ENCODE peak calls at places on chromosomes 13 and 19, in five cellular contexts. S, R, J, K and H are unnamed samples.

GRCh38 chr13:47287291-47287751 is 390.5 kb upstream of the HTR2A start:
- DNase-seq in S (no peak), R (no peak), J (no peak), K (no peak), H (no peak)

GRCh38 chr13:112850273-112850672 is 118.7 kb upstream of the MCF2L start:
- DNase-seq in S (peak; percentile 38), R (no peak), J (no peak), K (no peak), H (no peak)

GRCh38 chr13:99314640-99315176 is 7.5 kb upstream of the GPR183 start:
- DNase-seq in S (no peak), R (no peak), J (no peak), K (no peak), H (no peak)

GRCh38 chr13:39527301-39527700 is 75.7 kb downstream of the LHFPL6 start:
- DNase-seq in S (no peak), R (no peak), J (no peak), K (no peak), H (no peak)

GRCh38 chr13:38264363-38265134 is 85.1 kb upstream of the UFM1 start:
- DNase-seq in S (no peak), R (no peak), J (no peak), K (no peak), H (no peak)

GRCh38 chr19:13953021-13953531 is 767 bp downstream of the DCAF15 start:
- DNase-seq in S (no peak), R (no peak), J (no peak), K (peak; percentile 74), H (no peak)

GRCh38 chr13:111850976-111851375 is 216.0 kb upstream of the SOX1 start:
- DNase-seq in S (no peak), R (no peak), J (no peak), K (no peak), H (no peak)

GRCh38 chr13:106917024-106917491 is 349.1 kb upstream of the ARGLU1 start:
- DNase-seq in S (no peak), R (no peak), J (no peak), K (no peak), H (no peak)

GRCh38 chr13:100881291-100881864 is 206.8 kb upstream of the TMTC4 start:
- DNase-seq in S (no peak), R (no peak), J (no peak), K (no peak), H (no peak)

GRCh38 chr13:27381601-27382000 is 42.8 kb upstream of the GTF3A start:
- DNase-seq in S (no peak), R (no peak), J (no peak), K (no peak), H (no peak)

GRCh38 chr13:27744861-27745260 is 47.4 kb upstream of the GSX1 start:
- DNase-seq in S (no peak), R (no peak), J (no peak), K (no peak), H (no peak)

GRCh38 chr13:104357174-104357573 is 1291.0 kb upstream of the SLC10A2 start:
- DNase-seq in S (no peak), R (no peak), J (no peak), K (no peak), H (no peak)

GRCh38 chr13:84358601-84359000 is 476.3 kb upstream of the SLITRK1 start:
- DNase-seq in S (no peak), R (no peak), J (no peak), K (no peak), H (no peak)

GRCh38 chr13:30737511-30738342 is 2.4 kb downstream of the ALOX5AP start:
- DNase-seq in S (peak; percentile 61), R (no peak), J (no peak), K (no peak), H (no peak)

GRCh38 chr19:37990362-37990761 is 83.4 kb downstream of the SIPA1L3 start:
- DNase-seq in S (no peak), R (no peak), J (peak; percentile 65), K (no peak), H (no peak)

GRCh38 chr13:97982286-97982685 is 28.8 kb downstream of the IPO5 start:
- DNase-seq in S (no peak), R (no peak), J (no peak), K (no peak), H (no peak)

GRCh38 chr13:30466358-30466714 is 600 bp upstream of the HMGB1 start:
- DNase-seq in S (no peak), R (no peak), J (no peak), K (no peak), H (no peak)

GRCh38 chr19:53958168-53958571 is 4.6 kb upstream of the CACNG8 start:
- DNase-seq in S (no peak), R (no peak), J (no peak), K (no peak), H (no peak)

GRCh38 chr19:7743425-7743841 is 3.9 kb downstream of the CD209 start:
- DNase-seq in S (no peak), R (peak; percentile 53), J (no peak), K (no peak), H (no peak)

GRCh38 chr19:41265376-41266153 is 1.4 kb downstream of the HNRNPUL1 start:
- DNase-seq in S (no peak), R (no peak), J (peak; percentile 55), K (peak; percentile 33), H (no peak)

GRCh38 chr13:29524176-29524575 is 71.3 kb downstream of the SLC7A1 start:
- DNase-seq in S (no peak), R (no peak), J (no peak), K (no peak), H (peak; percentile 34)

GRCh38 chr19:29193116-29193515 is 19.8 kb downstream of the UQCRFS1 start:
- DNase-seq in S (no peak), R (no peak), J (no peak), K (no peak), H (no peak)

GRCh38 chr19:50325310-50326100 is 3.7 kb downstream of the KCNC3 start:
- DNase-seq in S (no peak), R (no peak), J (no peak), K (peak; percentile 76), H (no peak)

GRCh38 chr19:54517483-54517882 is 14.9 kb downstream of the LAIR2 start:
- DNase-seq in S (no peak), R (no peak), J (peak; percentile 63), K (peak; percentile 58), H (peak; percentile 42)

GRCh38 chr13:28623782-28624706 is 34.9 kb upstream of the POMP start:
- DNase-seq in S (no peak), R (no peak), J (no peak), K (no peak), H (no peak)

GRCh38 chr19:52492201-52492960 is 35.1 kb upstream of the ZNF808 start:
- DNase-seq in S (no peak), R (no peak), J (no peak), K (peak; percentile 72), H (no peak)

GRCh38 chr19:50328257-50329145 is 676 bp downstream of the KCNC3 start:
- DNase-seq in S (no peak), R (no peak), J (no peak), K (no peak), H (no peak)

GRCh38 chr13:112522578-112522977 is 65.4 kb downstream of the TUBGCP3 start:
- DNase-seq in S (no peak), R (no peak), J (no peak), K (no peak), H (no peak)

GRCh38 chr13:28650284-28650683 is 8.6 kb upstream of the POMP start:
- DNase-seq in S (no peak), R (no peak), J (no peak), K (no peak), H (no peak)

GRCh38 chr13:113411216-113412023 is 41.9 kb downstream of the ADPRHL1 start:
- DNase-seq in S (no peak), R (no peak), J (no peak), K (no peak), H (no peak)

DNA sequence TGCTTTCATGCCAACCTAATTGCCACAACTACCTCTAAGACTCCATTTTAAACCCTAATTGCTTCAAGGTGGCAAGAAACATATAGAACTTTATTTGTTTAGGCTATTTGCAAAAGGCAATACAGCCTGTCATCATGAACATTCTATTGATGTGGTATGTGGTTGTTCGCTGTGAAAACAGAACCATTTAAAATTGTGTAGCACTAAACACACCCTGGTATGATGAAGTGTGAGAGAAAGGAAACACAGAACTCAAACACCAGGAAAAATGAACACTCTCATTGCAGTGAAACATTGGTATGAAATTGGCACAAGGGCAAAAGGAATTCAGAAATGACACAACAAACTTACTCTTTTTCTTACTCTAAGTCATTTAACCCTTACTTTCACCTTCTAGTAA is 530.9 kb downstream of the IRS2 start:
- DNase-seq in S (no peak), R (no peak), J (no peak), K (no peak), H (no peak)
- H3K27ac ChIP-seq in S (no peak overlapping the region), R (no peak overlapping the region), J (peak overlapping the region; percentile 41), K (no peak overlapping the region), H (no peak overlapping the region)

GRCh38 chr19:40241809-40242384 is 15.4 kb upstream of the CCNP start:
- DNase-seq in S (no peak), R (no peak), J (no peak), K (peak; percentile 93), H (peak; percentile 38)
- TF ChIP-seq POLR2A in S (no peak), R (no peak), J (no peak), K (no peak), H (no peak)

DNA sequence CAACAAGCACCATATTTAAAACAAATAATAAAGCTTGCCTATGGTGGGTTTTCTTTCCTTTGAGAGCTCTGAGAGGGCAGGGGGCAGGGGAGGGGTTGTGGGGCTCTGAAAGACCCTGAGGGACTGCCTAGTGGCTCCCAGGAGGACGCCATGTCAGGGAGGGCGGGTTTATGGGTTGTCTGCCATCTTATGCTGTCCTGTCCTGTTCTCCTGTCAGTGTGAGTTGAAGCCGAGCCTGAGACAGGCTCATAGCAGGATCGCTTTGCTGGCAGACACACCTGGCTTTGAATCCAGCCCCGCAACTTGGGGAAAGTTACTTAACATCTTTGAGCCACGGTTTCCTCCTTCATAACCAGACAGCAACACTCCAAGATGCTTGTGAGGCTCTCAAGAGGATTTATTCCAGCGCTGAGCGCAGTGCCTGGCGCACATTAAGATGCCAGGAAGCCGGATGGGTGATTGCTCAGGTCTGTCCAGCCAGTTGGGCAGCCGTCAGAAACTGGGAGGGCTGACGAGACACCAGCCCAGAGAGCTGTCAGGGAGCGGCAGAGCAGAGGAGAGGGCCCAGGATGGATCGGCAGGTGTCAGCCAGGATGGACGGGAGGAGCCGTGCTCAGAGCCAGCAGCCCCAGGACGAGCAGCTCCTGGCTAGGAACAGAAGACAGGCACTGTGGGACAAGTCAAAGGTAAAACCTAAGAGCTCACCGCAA is 36.8 kb upstream of the C1QTNF9 start:
- DNase-seq in S (no peak), R (no peak), J (no peak), K (peak; percentile 83), H (no peak)
- H3K4me1 ChIP-seq in S (peaks cover 44% of the 10 kb centered on the region), R (peaks cover 50% of the 10 kb centered on the region), J (peaks cover 4% of the 10 kb centered on the region), K (peaks cover 37% of the 10 kb centered on the region), H (peaks cover 51% of the 10 kb centered on the region)

DNA sequence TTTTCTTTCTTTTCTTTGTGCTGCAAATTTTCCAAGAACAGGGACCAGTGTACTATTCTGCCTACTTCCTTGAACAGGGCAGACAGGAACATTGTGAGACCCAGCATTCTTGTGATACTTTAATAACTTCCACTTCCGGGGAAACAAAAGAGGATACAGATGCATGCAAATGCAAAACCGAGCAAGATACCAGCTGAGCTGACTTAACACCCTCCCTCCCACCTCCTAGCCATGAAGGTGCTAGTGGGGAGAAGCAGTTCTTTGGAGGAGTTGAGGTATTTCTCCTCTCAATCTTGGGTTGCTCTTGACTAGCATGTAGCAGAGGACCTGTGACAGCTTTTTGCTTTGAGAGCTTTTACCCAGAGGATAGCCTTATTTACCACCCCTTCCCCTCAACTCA is 111.2 kb downstream of the KLF5 start:
- DNase-seq in S (no peak), R (no peak), J (no peak), K (no peak), H (no peak)
- H3K27ac ChIP-seq in S (peak overlapping the region; percentile 85), R (no peak overlapping the region), J (no peak overlapping the region), K (no peak overlapping the region), H (no peak overlapping the region)

GRCh38 chr13:78658630-78659449 is at the start of gene OBI1:
- DNase-seq in S (peak; percentile 94), R (peak; percentile 40), J (peak; percentile 84), K (peak; percentile 97), H (peak; percentile 78)
- TF ChIP-seq POLR2A in S (no peak), R (peak; percentile 98), J (no peak), K (no peak), H (peak; percentile 29)